ENCODE peak calls at places on chromosomes 3 and 15, in eight cellular contexts. One of them, this sample, is unnamed.
A peak's percentile ranks its signal among the peaks of the same experiment; 100 is the strongest.

GRCh38 chr3:37729119-37729518 is 132.6 kb upstream of the CTDSPL start:
- DNase-seq in SK-MEL-5: no peak
- DNase-seq in WERI-Rb-1: no peak
- DNase-seq in RWPE1: no peak
- DNase-seq in memory B cell: no peak
- DNase-seq in iPS-NIHi11: no peak
- DNase-seq in choroid plexus epithelial cell: peak; percentile 49
- DNase-seq in HTR-8/SVneo: no peak
- DNase-seq in this sample: no peak

GRCh38 chr15:60479711-60480110 is 769 bp upstream of the ICE2 start:
- DNase-seq in SK-MEL-5: no peak
- DNase-seq in WERI-Rb-1: no peak
- DNase-seq in RWPE1: no peak
- DNase-seq in memory B cell: no peak
- DNase-seq in iPS-NIHi11: no peak
- DNase-seq in choroid plexus epithelial cell: no peak
- DNase-seq in HTR-8/SVneo: no peak
- DNase-seq in this sample: no peak

GRCh38 chr15:89129123-89129815 is 41.0 kb downstream of the ABHD2 start:
- DNase-seq in SK-MEL-5: peak; percentile 61
- DNase-seq in WERI-Rb-1: peak; percentile 57
- DNase-seq in RWPE1: no peak
- DNase-seq in memory B cell: peak; percentile 42
- DNase-seq in iPS-NIHi11: peak; percentile 82
- DNase-seq in choroid plexus epithelial cell: peak; percentile 52
- DNase-seq in HTR-8/SVneo: peak; percentile 51
- DNase-seq in this sample: no peak

GRCh38 chr3:118802325-118803095 is 232.1 kb downstream of the IGSF11 start:
- DNase-seq in SK-MEL-5: no peak
- DNase-seq in WERI-Rb-1: no peak
- DNase-seq in RWPE1: no peak
- DNase-seq in memory B cell: no peak
- DNase-seq in iPS-NIHi11: no peak
- DNase-seq in choroid plexus epithelial cell: no peak
- DNase-seq in HTR-8/SVneo: no peak
- DNase-seq in this sample: no peak

GRCh38 chr15:36575266-36575665 is 4.2 kb upstream of the CDIN1 start:
- DNase-seq in SK-MEL-5: no peak
- DNase-seq in WERI-Rb-1: no peak
- DNase-seq in RWPE1: no peak
- DNase-seq in memory B cell: no peak
- DNase-seq in iPS-NIHi11: no peak
- DNase-seq in choroid plexus epithelial cell: no peak
- DNase-seq in HTR-8/SVneo: no peak
- DNase-seq in this sample: no peak

GRCh38 chr15:74664028-74664616 is 31.7 kb downstream of the EDC3 start:
- DNase-seq in SK-MEL-5: no peak
- DNase-seq in WERI-Rb-1: no peak
- DNase-seq in RWPE1: no peak
- DNase-seq in memory B cell: no peak
- DNase-seq in iPS-NIHi11: no peak
- DNase-seq in choroid plexus epithelial cell: peak; percentile 52
- DNase-seq in HTR-8/SVneo: no peak
- DNase-seq in this sample: no peak

GRCh38 chr3:171491412-171491811 is 31.2 kb upstream of the TNIK start:
- DNase-seq in SK-MEL-5: no peak
- DNase-seq in WERI-Rb-1: no peak
- DNase-seq in RWPE1: no peak
- DNase-seq in memory B cell: no peak
- DNase-seq in iPS-NIHi11: no peak
- DNase-seq in choroid plexus epithelial cell: no peak
- DNase-seq in HTR-8/SVneo: no peak
- DNase-seq in this sample: no peak

GRCh38 chr15:55916666-55917409 is 76.6 kb downstream of the NEDD4 start:
- DNase-seq in SK-MEL-5: peak; percentile 56
- DNase-seq in WERI-Rb-1: no peak
- DNase-seq in RWPE1: peak; percentile 19
- DNase-seq in memory B cell: no peak
- DNase-seq in iPS-NIHi11: no peak
- DNase-seq in choroid plexus epithelial cell: peak; percentile 73
- DNase-seq in HTR-8/SVneo: no peak
- DNase-seq in this sample: no peak

GRCh38 chr3:123140591-123140990 is 61.2 kb upstream of the SEC22A start:
- DNase-seq in SK-MEL-5: no peak
- DNase-seq in WERI-Rb-1: no peak
- DNase-seq in RWPE1: no peak
- DNase-seq in memory B cell: no peak
- DNase-seq in iPS-NIHi11: no peak
- DNase-seq in choroid plexus epithelial cell: no peak
- DNase-seq in HTR-8/SVneo: no peak
- DNase-seq in this sample: no peak

GRCh38 chr15:30956216-30956803 is 35.1 kb downstream of the MTMR10 start:
- DNase-seq in SK-MEL-5: no peak
- DNase-seq in WERI-Rb-1: no peak
- DNase-seq in RWPE1: no peak
- DNase-seq in memory B cell: no peak
- DNase-seq in iPS-NIHi11: no peak
- DNase-seq in choroid plexus epithelial cell: peak; percentile 26
- DNase-seq in HTR-8/SVneo: no peak
- DNase-seq in this sample: no peak

GRCh38 chr15:36831915-36832310 is 252.5 kb downstream of the CDIN1 start:
- DNase-seq in SK-MEL-5: no peak
- DNase-seq in WERI-Rb-1: no peak
- DNase-seq in RWPE1: peak; percentile 8
- DNase-seq in memory B cell: no peak
- DNase-seq in iPS-NIHi11: no peak
- DNase-seq in choroid plexus epithelial cell: peak; percentile 47
- DNase-seq in HTR-8/SVneo: no peak
- DNase-seq in this sample: peak; percentile 3

GRCh38 chr15:75104804-75105557 is 81.6 kb downstream of the PPCDC start:
- DNase-seq in SK-MEL-5: peak; percentile 57
- DNase-seq in WERI-Rb-1: no peak
- DNase-seq in RWPE1: peak; percentile 94
- DNase-seq in memory B cell: no peak
- DNase-seq in iPS-NIHi11: peak; percentile 62
- DNase-seq in choroid plexus epithelial cell: peak; percentile 97
- DNase-seq in HTR-8/SVneo: peak; percentile 86
- DNase-seq in this sample: peak; percentile 64

GRCh38 chr15:84603630-84604379 is 3.0 kb downstream of the ZSCAN2 start:
- DNase-seq in SK-MEL-5: no peak
- DNase-seq in WERI-Rb-1: no peak
- DNase-seq in RWPE1: no peak
- DNase-seq in memory B cell: no peak
- DNase-seq in iPS-NIHi11: no peak
- DNase-seq in choroid plexus epithelial cell: no peak
- DNase-seq in HTR-8/SVneo: no peak
- DNase-seq in this sample: no peak

GRCh38 chr15:33553157-33553556 is 242.4 kb downstream of the RYR3 start:
- DNase-seq in SK-MEL-5: no peak
- DNase-seq in WERI-Rb-1: no peak
- DNase-seq in RWPE1: no peak
- DNase-seq in memory B cell: no peak
- DNase-seq in iPS-NIHi11: no peak
- DNase-seq in choroid plexus epithelial cell: no peak
- DNase-seq in HTR-8/SVneo: no peak
- DNase-seq in this sample: no peak

GRCh38 chr15:48385031-48385430 is 53.8 kb downstream of the DUT start:
- DNase-seq in SK-MEL-5: no peak
- DNase-seq in WERI-Rb-1: no peak
- DNase-seq in RWPE1: no peak
- DNase-seq in memory B cell: no peak
- DNase-seq in iPS-NIHi11: no peak
- DNase-seq in choroid plexus epithelial cell: no peak
- DNase-seq in HTR-8/SVneo: no peak
- DNase-seq in this sample: no peak

GRCh38 chr15:45162771-45163507 is 24.8 kb downstream of the SHF start:
- DNase-seq in SK-MEL-5: peak; percentile 81
- DNase-seq in WERI-Rb-1: peak; percentile 94
- DNase-seq in RWPE1: peak; percentile 98
- DNase-seq in memory B cell: peak; percentile 52
- DNase-seq in iPS-NIHi11: peak; percentile 91
- DNase-seq in choroid plexus epithelial cell: peak; percentile 90
- DNase-seq in HTR-8/SVneo: peak; percentile 94
- DNase-seq in this sample: peak; percentile 98

GRCh38 chr3:187975571-187976360 is 178.2 kb upstream of the LPP start:
- DNase-seq in SK-MEL-5: no peak
- DNase-seq in WERI-Rb-1: no peak
- DNase-seq in RWPE1: no peak
- DNase-seq in memory B cell: no peak
- DNase-seq in iPS-NIHi11: peak; percentile 44
- DNase-seq in choroid plexus epithelial cell: peak; percentile 56
- DNase-seq in HTR-8/SVneo: no peak
- DNase-seq in this sample: no peak